ENCODE peak calls at places on chromosomes 6 and 20, in ten cellular contexts. N is endothelial cell of umbilical vein, O is cardiac muscle cell, V is lower lobe of right lung, Q is left ventricle myocardium inferior, F is uterus, L is HCT116, Z is Peyer's patch, H is upper lobe of right lung, U is mucosa of descending colon. M is an unnamed sample.
A peak's percentile ranks its signal among the peaks of the same experiment; 100 is the strongest.

GRCh38 chr20:49700411-49701185 is 13.1 kb downstream of the B4GALT5 start:
- DNase-seq in N (peak; percentile 85), O (no peak), V (no peak), Q (no peak), F (no peak), L (peak; percentile 71), Z (no peak), H (no peak), U (no peak), M (no peak)

GRCh38 chr6:83815631-83816030 is 37.5 kb upstream of the RIPPLY2 start:
- DNase-seq in N (peak; percentile 97), O (no peak), V (no peak), Q (no peak), F (no peak), L (no peak), Z (no peak), H (no peak), U (no peak), M (no peak)

GRCh38 chr6:17466707-17467106 is 73.3 kb downstream of the CAP2 start:
- DNase-seq in N (no peak), O (no peak), V (no peak), Q (no peak), F (no peak), L (no peak), Z (no peak), H (no peak), U (no peak), M (no peak)

GRCh38 chr6:52125139-52125538 is 37.7 kb upstream of the PKHD1 start:
- DNase-seq in N (no peak), O (no peak), V (no peak), Q (no peak), F (no peak), L (no peak), Z (no peak), H (no peak), U (no peak), M (no peak)

GRCh38 chr6:134721095-134721400 is 228.9 kb downstream of the ALDH8A1 start:
- DNase-seq in N (no peak), O (no peak), V (no peak), Q (no peak), F (no peak), L (no peak), Z (no peak), H (no peak), U (no peak), M (no peak)

GRCh38 chr6:132410840-132411239 is 9.6 kb upstream of the MOXD1 start:
- DNase-seq in N (no peak), O (no peak), V (no peak), Q (no peak), F (no peak), L (no peak), Z (no peak), H (no peak), U (no peak), M (no peak)

GRCh38 chr6:38117281-38117680 is 297.8 kb downstream of the ZFAND3 start:
- DNase-seq in N (peak; percentile 56), O (no peak), V (no peak), Q (no peak), F (no peak), L (no peak), Z (no peak), H (no peak), U (no peak), M (no peak)

GRCh38 chr6:159977242-159978214 is 8.6 kb downstream of the IGF2R start:
- DNase-seq in N (no peak), O (no peak), V (no peak), Q (peak; percentile 76), F (peak; percentile 85), L (no peak), Z (no peak), H (no peak), U (peak; percentile 56), M (no peak)

GRCh38 chr20:59580208-59580980 is 23.9 kb upstream of the PHACTR3 start:
- DNase-seq in N (no peak), O (no peak), V (no peak), Q (no peak), F (no peak), L (no peak), Z (no peak), H (no peak), U (no peak), M (no peak)

GRCh38 chr6:43090557-43090952 is 14.4 kb downstream of the PTK7 start:
- DNase-seq in N (no peak), O (no peak), V (no peak), Q (no peak), F (peak; percentile 44), L (no peak), Z (no peak), H (no peak), U (no peak), M (no peak)

GRCh38 chr20:49699200-49699992 is 14.3 kb downstream of the B4GALT5 start:
- DNase-seq in N (peak; percentile 57), O (no peak), V (no peak), Q (no peak), F (no peak), L (no peak), Z (no peak), H (no peak), U (no peak), M (no peak)

GRCh38 chr20:59692139-59692538 is 87.8 kb downstream of the PHACTR3 start:
- DNase-seq in N (no peak), O (no peak), V (no peak), Q (peak; percentile 26), F (no peak), L (no peak), Z (no peak), H (no peak), U (no peak), M (no peak)

GRCh38 chr6:31713991-31714684 is 1.0 kb upstream of the LY6G6D start:
- DNase-seq in N (no peak), O (no peak), V (no peak), Q (no peak), F (no peak), L (no peak), Z (no peak), H (no peak), U (no peak), M (no peak)

GRCh38 chr20:56552911-56553629 is 20.0 kb downstream of the FAM209B start:
- DNase-seq in N (no peak), O (no peak), V (no peak), Q (no peak), F (no peak), L (no peak), Z (no peak), H (no peak), U (no peak), M (no peak)

GRCh38 chr6:153568601-153569000 is 437.5 kb upstream of the RGS17 start:
- DNase-seq in N (no peak), O (no peak), V (no peak), Q (no peak), F (no peak), L (no peak), Z (no peak), H (no peak), U (no peak), M (no peak)

GRCh38 chr6:79544299-79544927 is 7.2 kb upstream of the LCA5 start:
- DNase-seq in N (no peak), O (peak; percentile 10), V (no peak), Q (no peak), F (no peak), L (no peak), Z (no peak), H (no peak), U (no peak), M (no peak)

GRCh38 chr6:79543886-79544285 is 6.7 kb upstream of the LCA5 start:
- DNase-seq in N (no peak), O (no peak), V (no peak), Q (no peak), F (no peak), L (no peak), Z (no peak), H (no peak), U (no peak), M (no peak)

GRCh38 chr6:79546186-79546585 is 9.0 kb upstream of the LCA5 start:
- DNase-seq in N (peak; percentile 44), O (no peak), V (no peak), Q (no peak), F (peak; percentile 62), L (no peak), Z (no peak), H (no peak), U (no peak), M (no peak)

GRCh38 chr6:79543411-79543810 is 6.2 kb upstream of the LCA5 start:
- DNase-seq in N (no peak), O (no peak), V (no peak), Q (no peak), F (no peak), L (no peak), Z (no peak), H (no peak), U (no peak), M (no peak)

GRCh38 chr6:79544939-79545450 is 7.8 kb upstream of the LCA5 start:
- DNase-seq in N (peak; percentile 99), O (peak; percentile 76), V (peak; percentile 67), Q (peak; percentile 56), F (peak; percentile 78), L (peak; percentile 97), Z (peak; percentile 56), H (peak; percentile 71), U (peak; percentile 65), M (peak; percentile 67)
- TF ChIP-seq CTCF in N (peak; percentile 62), O (peak; percentile 74), V (peak; percentile 60), Q (peak; percentile 74), F (peak; percentile 52), L (peak; percentile 65), Z (peak; percentile 55), H (peak; percentile 61), U (no peak), M (peak; percentile 41)

GRCh38 chr6:150676339-150676738 is 76.7 kb downstream of the PLEKHG1 start:
- DNase-seq in N (no peak), O (no peak), V (no peak), Q (no peak), F (no peak), L (no peak), Z (no peak), H (no peak), U (no peak), M (no peak)
- H3K36me3 ChIP-seq in N (no peaks in the 10 kb centered on the region), O (no peaks in the 10 kb centered on the region), V (no peaks in the 10 kb centered on the region), Q (no peaks in the 10 kb centered on the region), F (no peaks in the 10 kb centered on the region), L (no peaks in the 10 kb centered on the region), Z (no peaks in the 10 kb centered on the region), H (no peaks in the 10 kb centered on the region), U (no peaks in the 10 kb centered on the region), M (no peaks in the 10 kb centered on the region)

DNA sequence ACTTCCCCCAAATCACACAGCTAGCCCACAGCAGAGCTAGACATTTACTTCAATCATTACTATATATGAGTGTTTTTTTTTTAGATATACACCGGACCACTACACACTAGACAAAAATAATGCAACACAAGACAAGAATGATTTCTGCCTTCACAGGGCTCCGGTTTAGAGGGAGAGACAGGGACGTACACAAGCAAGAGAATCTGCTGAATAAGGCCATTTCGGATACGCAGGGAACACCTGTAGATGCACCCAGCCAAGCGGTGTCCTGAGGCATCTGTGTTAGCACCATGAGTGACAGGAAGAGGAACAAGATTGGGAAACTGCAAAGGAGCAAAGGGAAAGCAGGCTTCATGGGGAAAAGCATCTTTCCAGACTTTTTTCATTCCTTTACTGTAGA is 45.7 kb downstream of the HS3ST5 start:
- DNase-seq in N (no peak), O (no peak), V (no peak), Q (no peak), F (no peak), L (no peak), Z (no peak), H (no peak), U (no peak), M (no peak)
- H3K4me3 ChIP-seq in N (no peak overlapping the region), O (no peak overlapping the region), V (no peak overlapping the region), Q (no peak overlapping the region), F (no peak overlapping the region), L (no peak overlapping the region), Z (no peak overlapping the region), H (no peak overlapping the region), U (no peak overlapping the region), M (no peak overlapping the region)

GRCh38 chr6:112879920-112880413 is 532.8 kb downstream of the RFPL4B start:
- DNase-seq in N (no peak), O (no peak), V (peak; percentile 65), Q (peak; percentile 13), F (no peak), L (no peak), Z (peak; percentile 69), H (peak; percentile 69), U (peak; percentile 64), M (peak; percentile 75)
- TF ChIP-seq CTCF in N (no peak), O (peak; percentile 5), V (peak; percentile 27), Q (no peak), F (no peak), L (peak; percentile 16), Z (peak; percentile 9), H (no peak), U (no peak), M (no peak)